ENCODE peak calls at places on chromosomes 16 and 17, in five cellular contexts. V is fibroblast of lung, C is ovary, L is mucosa of descending colon, P is uterus. K is an unnamed sample. For H3K4me1, the result is how much of the 10 kb centered on the place peaks cover.

GRCh38 chr17:62627219-62627903 is at the start of gene MRC2:
- DNase-seq in V (peak), C (peak), L (peak), P (peak), K (peak)

GRCh38 chr16:15466886-15467781 is 32.7 kb downstream of the BMERB1 start:
- DNase-seq in V (peak), C (no peak), L (no peak), P (no peak), K (no peak)

GRCh38 chr16:58492735-58493134 is 7.2 kb upstream of the NDRG4 start:
- DNase-seq in V (no peak), C (no peak), L (no peak), P (no peak), K (no peak)

GRCh38 chr16:24525970-24526559 is 13.3 kb upstream of the RBBP6 start:
- DNase-seq in V (peak), C (no peak), L (no peak), P (peak), K (no peak)

GRCh38 chr17:20156196-20157077 is 147.3 kb downstream of the SPECC1 start:
- DNase-seq in V (peak), C (peak), L (peak), P (peak), K (no peak)

GRCh38 chr17:70767102-70767701 is 597.9 kb downstream of the KCNJ2 start:
- DNase-seq in V (peak), C (no peak), L (no peak), P (no peak), K (no peak)

GRCh38 chr16:22813223-22813945 is 578 bp upstream of the HS3ST2 start:
- DNase-seq in V (peak), C (no peak), L (peak), P (no peak), K (peak)

GRCh38 chr17:76171701-76172100 is 30.7 kb upstream of the FOXJ1 start:
- DNase-seq in V (no peak), C (no peak), L (no peak), P (no peak), K (no peak)

GRCh38 chr17:2050246-2050866 is 4.5 kb upstream of the HIC1 start:
- DNase-seq in V (peak), C (peak), L (peak), P (peak), K (no peak)

GRCh38 chr17:44518032-44518431 is 14.8 kb upstream of the GPATCH8 start:
- DNase-seq in V (peak), C (no peak), L (no peak), P (no peak), K (no peak)

GRCh38 chr16:55000595-55000994 is 69.9 kb downstream of the IRX5 start:
- DNase-seq in V (no peak), C (no peak), L (no peak), P (no peak), K (no peak)

GRCh38 chr16:75203667-75204409 is 3.1 kb downstream of the CTRB2 start:
- DNase-seq in V (no peak), C (no peak), L (no peak), P (no peak), K (no peak)

GRCh38 chr16:381788-382717 is at the start of gene PGAP6:
- DNase-seq in V (peak), C (peak), L (peak), P (peak), K (peak)

GRCh38 chr16:82024883-82025282 is 10.2 kb upstream of the HSD17B2 start:
- DNase-seq in V (no peak), C (no peak), L (no peak), P (no peak), K (no peak)

GRCh38 chr17:28970879-28971278 is 19.6 kb upstream of the PHF12 start:
- DNase-seq in V (no peak), C (no peak), L (no peak), P (no peak), K (peak)

GRCh38 chr17:81808778-81809555 is 5.0 kb downstream of the GCGR start:
- DNase-seq in V (no peak), C (no peak), L (no peak), P (no peak), K (no peak)

GRCh38 chr16:65663774-65664173 is 541.9 kb upstream of the CDH11 start:
- DNase-seq in V (no peak), C (no peak), L (no peak), P (no peak), K (no peak)

GRCh38 chr17:6487243-6488007 is 43.2 kb downstream of the PIMREG start:
- DNase-seq in V (no peak), C (peak), L (no peak), P (peak), K (no peak)

GRCh38 chr17:73126716-73127473 is 34.4 kb upstream of the SLC39A11 start:
- DNase-seq in V (no peak), C (no peak), L (no peak), P (no peak), K (no peak)

GRCh38 chr17:68172461-68172954 is 75.3 kb upstream of the AMZ2 start:
- DNase-seq in V (peak), C (peak), L (peak), P (peak), K (peak)

GRCh38 chr17:44595216-44595775 is 38.0 kb downstream of the FZD2 start:
- DNase-seq in V (no peak), C (no peak), L (no peak), P (no peak), K (no peak)

GRCh38 chr16:56450275-56450889 is 750 bp downstream of the NUDT21 start:
- DNase-seq in V (peak), C (no peak), L (no peak), P (no peak), K (no peak)

DNA sequence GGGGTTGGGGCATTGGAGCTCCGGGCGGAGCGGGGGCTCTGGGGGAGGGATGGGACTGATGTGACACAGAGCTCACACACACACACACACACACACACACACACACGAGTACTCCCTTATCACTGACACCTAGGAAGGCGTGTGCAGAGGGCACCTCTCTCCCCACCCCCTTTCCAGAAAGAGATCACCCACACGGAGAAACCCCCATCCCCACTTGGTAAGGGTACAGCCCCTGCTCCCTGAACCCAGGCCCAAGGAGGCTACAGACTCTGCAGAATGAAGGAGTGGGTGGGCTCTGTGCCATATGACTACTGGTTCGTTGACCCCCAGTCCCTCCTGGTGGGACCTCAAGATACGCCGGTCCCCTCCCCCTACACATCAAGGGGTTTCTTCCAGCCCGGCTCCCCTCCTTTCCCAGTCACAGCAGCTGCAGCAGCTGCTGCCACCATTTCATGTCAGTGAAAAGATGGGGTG is 8.7 kb upstream of the ARHGAP23 start:
- DNase-seq in V (no peak), C (no peak), L (no peak), P (no peak), K (no peak)
- H3K4me3 ChIP-seq in V (no peak), C (peak), L (no peak), P (peak), K (peak)

DNA sequence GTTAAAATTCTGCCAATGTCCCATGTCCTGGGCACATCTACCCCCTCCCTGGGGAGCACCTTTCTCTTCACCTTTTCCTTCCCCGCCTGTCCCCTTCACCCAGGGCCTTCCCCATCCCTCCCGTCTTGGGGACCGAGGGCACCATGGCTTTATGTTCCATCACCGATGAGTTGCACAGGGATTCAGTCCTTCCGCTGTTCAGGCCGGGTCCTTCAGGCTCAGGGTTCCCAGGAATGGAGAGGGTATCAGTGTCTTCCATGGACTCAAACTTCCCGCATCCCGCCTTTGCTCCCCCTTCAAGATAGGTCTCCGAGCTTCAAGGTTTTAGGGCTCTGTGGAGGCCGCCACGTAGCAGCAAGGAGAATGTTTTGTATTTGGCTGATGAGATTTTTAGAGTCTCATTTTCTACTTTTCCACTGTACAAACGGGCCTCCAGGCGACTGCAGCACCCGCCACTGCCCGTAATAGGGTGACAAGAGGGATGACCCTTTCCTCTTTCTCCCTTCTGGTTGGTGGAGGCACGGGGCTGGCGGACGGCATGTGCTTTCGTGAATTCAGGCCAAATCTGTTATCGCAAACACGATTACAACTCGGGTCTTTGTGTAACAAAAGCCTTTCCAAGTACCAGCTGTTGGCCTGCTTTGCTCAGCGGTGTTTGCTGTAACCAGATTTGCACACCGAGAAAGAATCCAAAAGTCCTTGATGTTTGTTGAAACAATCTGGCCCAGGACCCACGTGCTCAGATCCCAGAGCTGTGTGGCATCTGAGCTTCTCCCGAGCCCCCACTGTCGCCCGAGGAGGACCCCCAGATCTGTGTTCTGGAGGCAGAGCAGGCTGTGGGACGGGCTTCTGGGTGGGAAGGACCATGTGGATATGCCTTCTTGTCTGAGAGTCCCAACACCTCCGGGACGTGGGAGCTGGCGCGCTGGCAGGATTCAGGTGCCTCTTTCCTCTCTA is 236.3 kb downstream of the SEC14L1 start:
- DNase-seq in V (peak), C (peak), L (no peak), P (peak), K (no peak)
- H3K4me1 ChIP-seq in V (half or more), C (half or more), L (under half), P (under half), K (half or more)

DNA sequence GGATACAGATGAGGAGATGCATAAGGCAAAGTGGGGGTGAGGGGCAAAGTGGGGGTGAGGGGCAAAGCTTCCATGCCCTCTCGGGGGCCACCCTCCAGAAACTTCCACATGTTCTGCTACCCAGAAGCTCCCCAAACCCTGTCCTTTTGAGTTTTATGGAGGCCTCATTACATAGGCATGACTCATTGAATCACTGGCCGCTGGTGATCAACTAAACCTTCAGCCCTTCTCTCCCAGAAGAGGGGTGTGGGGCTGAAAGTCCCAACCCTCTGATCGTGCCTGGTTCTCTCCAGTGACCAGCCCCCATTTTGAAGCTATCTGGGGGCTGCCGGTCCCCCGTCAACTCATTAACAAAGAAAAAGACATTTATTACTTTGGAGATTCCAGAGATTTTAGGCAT is 27.5 kb downstream of the ITGAE start:
- DNase-seq in V (peak), C (no peak), L (no peak), P (no peak), K (no peak)
- H3K4me3 ChIP-seq in V (no peak), C (no peak), L (no peak), P (no peak), K (no peak)

DNA sequence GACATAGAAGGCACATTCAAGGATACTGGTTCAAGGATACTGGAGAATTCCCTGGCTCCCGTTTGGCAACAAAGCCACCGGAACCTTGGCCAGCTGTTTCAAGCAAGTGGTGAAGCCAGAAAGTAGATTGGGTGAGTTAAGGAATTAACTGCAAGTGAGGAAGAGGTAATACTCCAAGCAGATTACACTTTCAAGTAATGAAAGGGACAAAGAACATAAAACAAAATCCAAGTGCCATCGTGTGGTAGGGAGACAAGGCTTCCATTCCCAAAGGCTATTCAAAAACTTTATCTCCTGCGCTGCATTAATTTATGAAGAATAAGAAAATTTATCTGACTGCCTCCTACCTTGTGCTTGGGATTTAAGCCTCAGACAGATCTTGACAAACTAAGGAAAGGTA is 27.8 kb downstream of the XPO6 start:
- DNase-seq in V (no peak), C (no peak), L (no peak), P (no peak), K (no peak)
- H3K4me1 ChIP-seq in V (under half), C (under half), L (under half), P (under half), K (under half)

GRCh38 chr16:63527404-63527803 is 1491.2 kb upstream of the CDH8 start:
- DNase-seq in V (no peak), C (no peak), L (no peak), P (no peak), K (no peak)

GRCh38 chr16:63530974-63531373 is 1494.7 kb upstream of the CDH8 start:
- DNase-seq in V (no peak), C (no peak), L (no peak), P (no peak), K (no peak)

DNA sequence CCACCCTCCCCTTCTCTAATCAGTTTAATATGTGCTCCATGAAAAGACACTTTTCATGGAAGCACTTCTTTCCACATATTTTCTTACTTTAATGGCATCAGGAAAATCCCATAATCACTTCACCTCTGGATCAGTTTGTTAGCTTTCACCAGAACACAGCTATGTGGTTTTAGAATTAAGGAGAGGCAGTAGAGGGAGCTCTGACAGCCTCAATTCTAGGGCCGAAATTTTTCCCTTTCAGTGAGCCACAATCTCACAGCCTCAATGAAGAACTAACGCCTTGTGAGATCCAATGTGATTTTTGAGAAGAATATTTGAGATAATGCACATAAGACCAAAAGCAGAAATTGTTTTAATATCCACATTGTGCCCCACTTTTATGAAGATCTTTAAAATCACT is 1494.0 kb upstream of the CDH8 start:
- DNase-seq in V (no peak), C (no peak), L (no peak), P (no peak), K (no peak)
- H3K4me3 ChIP-seq in V (no peak), C (no peak), L (no peak), P (no peak), K (no peak)

DNA sequence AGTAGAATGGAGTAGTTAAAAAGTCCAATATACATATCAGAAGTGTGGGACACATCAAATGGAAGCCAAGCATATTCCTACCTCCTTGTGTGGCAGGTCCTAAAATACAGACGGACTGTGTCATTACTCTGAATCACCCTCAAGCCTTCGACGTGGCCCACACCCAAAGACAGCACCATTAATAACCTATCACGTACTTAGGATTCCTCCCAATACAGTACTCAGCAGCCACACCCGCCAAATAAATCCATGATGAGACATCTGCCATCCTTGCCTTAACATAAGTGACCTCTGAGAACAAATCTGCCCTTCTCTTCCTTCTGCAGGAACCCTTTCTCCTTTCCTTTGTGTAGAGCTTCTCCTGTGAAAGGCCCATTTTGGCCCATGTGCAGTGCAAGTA is 38.8 kb downstream of the UBE2G1 start:
- DNase-seq in V (peak), C (no peak), L (no peak), P (no peak), K (no peak)
- H3K4me1 ChIP-seq in V (under half), C (under half), L (under half), P (under half), K (under half)